ENCODE peak calls at places on chromosomes 6 and 20, in seven cellular contexts. V is K562, G is HCT116, K is SK-N-SH, J is HepG2, Z is GM12878, R is H1. P is an unnamed sample.

GRCh38 chr20:3203315-3204123 is 963 bp downstream of the DDRGK1 start:
- DNase-seq in V (peak; percentile 59), G (no peak), K (peak; percentile 74), J (peak; percentile 50), Z (no peak), R (no peak), P (no peak)

GRCh38 chr6:50087231-50087954 is 37.7 kb upstream of the DEFB112 start:
- DNase-seq in V (no peak), G (no peak), K (no peak), J (peak; percentile 5), Z (no peak), R (no peak), P (no peak)

GRCh38 chr6:3737149-3737830 is 14.2 kb downstream of the PXDC1 start:
- DNase-seq in V (no peak), G (no peak), K (no peak), J (no peak), Z (no peak), R (no peak), P (no peak)

GRCh38 chr20:17943343-17943742 is 25.3 kb downstream of the SNX5 start:
- DNase-seq in V (no peak), G (no peak), K (no peak), J (no peak), Z (no peak), R (no peak), P (no peak)

GRCh38 chr20:21518292-21518991 is 4.6 kb upstream of the NKX2-2 start:
- DNase-seq in V (no peak), G (no peak), K (peak; percentile 21), J (no peak), Z (no peak), R (peak; percentile 60), P (no peak)

GRCh38 chr6:139490482-139490881 is 116.0 kb upstream of the CITED2 start:
- DNase-seq in V (no peak), G (no peak), K (no peak), J (peak; percentile 74), Z (no peak), R (no peak), P (no peak)

GRCh38 chr6:126176266-126176665 is 163.6 kb upstream of the CENPW start:
- DNase-seq in V (no peak), G (no peak), K (peak; percentile 8), J (peak; percentile 18), Z (no peak), R (no peak), P (no peak)

GRCh38 chr20:32484221-32485125 is 100.7 kb downstream of the NOL4L start:
- DNase-seq in V (no peak), G (no peak), K (peak; percentile 81), J (no peak), Z (no peak), R (peak; percentile 68), P (no peak)

GRCh38 chr6:11431455-11431937 is 106.1 kb upstream of the TMEM170B start:
- DNase-seq in V (no peak), G (no peak), K (no peak), J (peak; percentile 75), Z (no peak), R (no peak), P (no peak)

GRCh38 chr6:126351960-126352359 is 12.0 kb downstream of the CENPW start:
- DNase-seq in V (no peak), G (no peak), K (no peak), J (no peak), Z (no peak), R (no peak), P (no peak)

GRCh38 chr6:170405311-170405975 is 98.9 kb downstream of the FAM120B start:
- DNase-seq in V (no peak), G (no peak), K (no peak), J (no peak), Z (no peak), R (no peak), P (no peak)

GRCh38 chr6:33880104-33880678 is 76.4 kb upstream of the MLN start:
- DNase-seq in V (no peak), G (no peak), K (no peak), J (no peak), Z (no peak), R (no peak), P (no peak)

GRCh38 chr6:135936606-135937005 is 85.1 kb downstream of the PDE7B start:
- DNase-seq in V (no peak), G (no peak), K (no peak), J (no peak), Z (no peak), R (no peak), P (peak; percentile 85)
- TF ChIP-seq SIN3A in V (no peak), G (no peak), K (no peak), J (no peak), Z (no peak), R (no peak), P (no peak)

GRCh38 chr6:89351632-89352328 is 742 bp downstream of the UBE2J1 start:
- DNase-seq in V (no peak), G (no peak), K (peak; percentile 34), J (no peak), Z (no peak), R (no peak), P (no peak)

GRCh38 chr6:89355511-89356185 is 3.1 kb upstream of the UBE2J1 start:
- DNase-seq in V (no peak), G (no peak), K (no peak), J (no peak), Z (no peak), R (no peak), P (no peak)

GRCh38 chr6:89353118-89353556 is 615 bp upstream of the UBE2J1 start:
- DNase-seq in V (no peak), G (no peak), K (no peak), J (no peak), Z (no peak), R (no peak), P (no peak)

GRCh38 chr6:89352329-89353117 is at the start of gene UBE2J1:
- DNase-seq in V (peak; percentile 78), G (peak; percentile 57), K (peak; percentile 95), J (peak; percentile 80), Z (no peak), R (peak; percentile 90), P (no peak)

GRCh38 chr6:89353702-89354392 is 1.3 kb upstream of the UBE2J1 start:
- DNase-seq in V (no peak), G (no peak), K (no peak), J (peak; percentile 16), Z (no peak), R (no peak), P (no peak)
- H3K4me3 ChIP-seq in V (no peak overlapping the region), G (no peak overlapping the region), K (no peak overlapping the region), J (no peak overlapping the region), Z (peak overlapping the region; percentile 98), R (no peak overlapping the region), P (no peak overlapping the region)

GRCh38 chr6:14210663-14211595 is 93.4 kb downstream of the CD83 start:
- DNase-seq in V (peak; percentile 100), G (peak; percentile 72), K (peak; percentile 98), J (peak; percentile 74), Z (peak; percentile 48), R (peak; percentile 97), P (peak; percentile 15)
- TF ChIP-seq POLR2AphosphoS5 in V (peak; percentile 29), G (peak; percentile 72), K (peak; percentile 19), J (no peak), Z (no peak), R (no peak), P (no peak)

GRCh38 chr6:41023114-41023513 is 15.9 kb downstream of the UNC5CL start:
- DNase-seq in V (no peak), G (no peak), K (peak; percentile 48), J (no peak), Z (no peak), R (no peak), P (no peak)
- TF ChIP-seq SIN3A in V (no peak), G (no peak), K (no peak), J (no peak), Z (no peak), R (no peak), P (no peak)

GRCh38 chr6:96721227-96721626 is 116.0 kb downstream of the GPR63 start:
- DNase-seq in V (peak; percentile 58), G (no peak), K (no peak), J (no peak), Z (no peak), R (no peak), P (no peak)
- H3K4me3 ChIP-seq in V (no peak overlapping the region), G (no peak overlapping the region), K (no peak overlapping the region), J (no peak overlapping the region), Z (no peak overlapping the region), R (no peak overlapping the region), P (no peak overlapping the region)

P was measured in Panc1.